ENCODE peak calls at places on chromosomes 2 and 18, in seven cellular contexts. H is heart right ventricle, S is A549, N is activated T-cell treated with anti-CD3 and anti-CD28 coated beads for 1 hour, B is astrocyte of the cerebellum, I is H7, E is AG09319. G is an unnamed sample.

GRCh38 chr18:48904847-48905394 is 45.8 kb downstream of the SMAD7 start:
- DNase-seq in S (no peak), I (no peak), N (no peak), B (no peak), H (no peak), E (no peak), G (no peak)

GRCh38 chr2:96491860-96492497 is 13.2 kb downstream of the NEURL3 start:
- DNase-seq in B (no peak), I (no peak), N (no peak), H (no peak), E (no peak), S (no peak), G (no peak)

GRCh38 chr2:129936334-129936934 is 43.0 kb upstream of the RAB6C start:
- DNase-seq in H (peak; percentile 30), N (no peak), B (no peak), I (no peak), S (no peak), E (no peak), G (peak; percentile 36)

GRCh38 chr2:215850380-215850779 is 163.0 kb downstream of the MREG start:
- DNase-seq in E (no peak), I (no peak), B (no peak), N (no peak), S (no peak), H (no peak), G (no peak)

GRCh38 chr2:241038374-241039180 is 40.2 kb downstream of the SNED1 start:
- DNase-seq in E (no peak), S (no peak), H (no peak), B (no peak), N (no peak), I (peak; percentile 20), G (no peak)

GRCh38 chr2:8132371-8132831 is 549.5 kb upstream of the ID2 start:
- DNase-seq in E (no peak), B (peak; percentile 54), H (peak; percentile 24), N (no peak), I (no peak), S (no peak), G (peak; percentile 6)

GRCh38 chr2:13558368-13558767 is 841.6 kb downstream of the TRIB2 start:
- DNase-seq in H (no peak), E (no peak), B (peak; percentile 88), I (no peak), S (peak; percentile 36), N (no peak), G (no peak)

GRCh38 chr2:217993817-217994459 is 8.9 kb downstream of the TNS1 start:
- DNase-seq in I (peak; percentile 96), S (peak; percentile 33), N (peak; percentile 36), B (no peak), E (no peak), H (peak; percentile 71), G (peak; percentile 6)

GRCh38 chr18:5967666-5968065 is 72.3 kb upstream of the TMEM200C start:
- DNase-seq in E (no peak), I (no peak), S (no peak), B (no peak), H (no peak), N (no peak), G (no peak)

GRCh38 chr2:112640800-112641675 is 4.7 kb upstream of the SLC20A1 start:
- DNase-seq in I (no peak), H (no peak), N (no peak), B (no peak), S (no peak), E (no peak), G (no peak)

GRCh38 chr2:121018136-121019057 is 266.6 kb downstream of the TFCP2L1 start:
- DNase-seq in H (no peak), N (no peak), E (no peak), S (no peak), B (no peak), I (peak; percentile 93), G (peak; percentile 4)

GRCh38 chr2:229425573-229425972 is 154.5 kb upstream of the PID1 start:
- DNase-seq in I (no peak), N (no peak), H (no peak), S (no peak), E (no peak), B (no peak), G (no peak)

GRCh38 chr2:236576978-236577377 is 7.4 kb downstream of the ACKR3 start:
- DNase-seq in S (no peak), I (no peak), H (no peak), E (no peak), B (no peak), N (no peak), G (no peak)

GRCh38 chr18:37440206-37440605 is 125.4 kb downstream of the CELF4 start:
- DNase-seq in B (no peak), E (no peak), N (no peak), H (peak; percentile 13), I (no peak), S (no peak), G (no peak)

GRCh38 chr18:78506031-78506461 is 473.6 kb upstream of the SALL3 start:
- DNase-seq in N (no peak), B (no peak), E (no peak), I (peak; percentile 93), S (no peak), H (no peak), G (no peak)

GRCh38 chr2:98899041-98899702 is 36.9 kb downstream of the CRACDL start:
- DNase-seq in N (no peak), H (no peak), I (no peak), S (no peak), E (no peak), B (no peak), G (no peak)

GRCh38 chr2:64952896-64953482 is 36.2 kb upstream of the SLC1A4 start:
- DNase-seq in N (no peak), I (no peak), S (peak; percentile 70), H (no peak), E (peak; percentile 41), B (peak; percentile 55), G (no peak)

GRCh38 chr18:5197032-5197434 is at the start of gene AKAIN1:
- DNase-seq in B (peak; percentile 0), I (peak; percentile 87), S (no peak), N (no peak), E (no peak), H (peak; percentile 18), G (no peak)

GRCh38 chr18:36527025-36527424 is 229.5 kb downstream of the FHOD3 start:
- DNase-seq in E (no peak), H (no peak), S (no peak), N (no peak), I (no peak), B (no peak), G (no peak)

GRCh38 chr18:48031011-48031480 is 100.6 kb upstream of the SMAD2 start:
- DNase-seq in E (no peak), N (no peak), B (peak; percentile 40), H (peak; percentile 65), I (peak; percentile 85), S (peak; percentile 63), G (peak; percentile 82)

GRCh38 chr18:52844323-52844722 is 504.3 kb downstream of the DCC start:
- DNase-seq in N (no peak), H (no peak), E (no peak), B (no peak), I (no peak), S (no peak), G (no peak)

G was measured in NCI-H1092 treated with DMSO at 0.1 percent for 48 hours.